ENCODE peak calls at places on chromosomes 6 and 20, in five cellular contexts. T is GM03348, M is astrocyte of the spinal cord, A is NCI-H510A treated with DMSO at 0.1 percent for 48 hours, W is psoas muscle. L is an unnamed sample.

GRCh38 chr6:30877419-30878262 is 6.7 kb upstream of the DDR1 start:
- DNase-seq in T (peak; percentile 90), M (peak; percentile 91), A (peak; percentile 86), W (peak; percentile 89), L (peak; percentile 84)

GRCh38 chr6:52925042-52925441 is 15.5 kb upstream of the GSTA3 start:
- DNase-seq in T (no peak), M (no peak), A (no peak), W (no peak), L (no peak)

GRCh38 chr20:16054917-16055316 is 518.3 kb downstream of the KIF16B start:
- DNase-seq in T (no peak), M (no peak), A (no peak), W (no peak), L (no peak)

GRCh38 chr6:75278474-75279077 is 6.0 kb downstream of the TMEM30A start:
- DNase-seq in T (no peak), M (no peak), A (no peak), W (no peak), L (no peak)

GRCh38 chr6:81465859-81466258 is 286.6 kb downstream of the TENT5A start:
- DNase-seq in T (no peak), M (peak; percentile 30), A (peak; percentile 4), W (no peak), L (no peak)

GRCh38 chr20:5596401-5597193 is 153.6 kb upstream of the SHLD1 start:
- DNase-seq in T (no peak), M (no peak), A (no peak), W (no peak), L (no peak)

GRCh38 chr20:25042531-25043498 is 15.1 kb downstream of the ACSS1 start:
- DNase-seq in T (no peak), M (no peak), A (peak; percentile 35), W (peak; percentile 60), L (no peak)

GRCh38 chr20:47854687-47855212 is 69.5 kb upstream of the SULF2 start:
- DNase-seq in T (peak; percentile 28), M (peak; percentile 40), A (no peak), W (no peak), L (no peak)

GRCh38 chr6:75602897-75603395 is 1.3 kb downstream of the SENP6 start:
- DNase-seq in T (no peak), M (peak; percentile 24), A (no peak), W (no peak), L (no peak)

GRCh38 chr6:72262254-72262653 is 359.6 kb upstream of the KCNQ5 start:
- DNase-seq in T (no peak), M (no peak), A (no peak), W (no peak), L (no peak)

GRCh38 chr6:91751496-91751895 is 1164.6 kb upstream of the MAP3K7 start:
- DNase-seq in T (no peak), M (no peak), A (no peak), W (no peak), L (no peak)

GRCh38 chr6:25220853-25221252 is 58.3 kb upstream of the CARMIL1 start:
- DNase-seq in T (no peak), M (no peak), A (no peak), W (no peak), L (no peak)

GRCh38 chr6:111057074-111057752 is 30.1 kb upstream of the SLC16A10 start:
- DNase-seq in T (peak; percentile 71), M (peak; percentile 47), A (peak; percentile 10), W (no peak), L (peak; percentile 40)

GRCh38 chr6:106519460-106520394 is 109.6 kb downstream of the RTN4IP1 start:
- DNase-seq in T (peak; percentile 88), M (peak; percentile 98), A (no peak), W (no peak), L (peak; percentile 98)

GRCh38 chr6:16438677-16439615 is 200.6 kb downstream of the GMPR start:
- DNase-seq in T (peak; percentile 80), M (peak; percentile 55), A (no peak), W (no peak), L (no peak)

GRCh38 chr6:127481628-127482027 is 22.4 kb upstream of the KIAA0408 start:
- DNase-seq in T (no peak), M (peak; percentile 75), A (no peak), W (no peak), L (no peak)

GRCh38 chr6:26394289-26394688 is 7.8 kb upstream of the BTN3A1 start:
- DNase-seq in T (peak; percentile 33), M (peak; percentile 79), A (no peak), W (no peak), L (peak; percentile 42)

GRCh38 chr20:17226410-17227198 is at the start of gene PCSK2:
- DNase-seq in T (peak; percentile 58), M (peak; percentile 19), A (peak; percentile 95), W (peak; percentile 24), L (peak; percentile 16)

GRCh38 chr6:169722362-169723199 is 1.7 kb downstream of the PHF10 start:
- DNase-seq in T (peak; percentile 67), M (peak; percentile 86), A (no peak), W (peak; percentile 33), L (peak; percentile 67)

GRCh38 chr6:43308990-43309477 is 408 bp upstream of the CRIP3 start:
- DNase-seq in T (no peak), M (no peak), A (no peak), W (no peak), L (no peak)

GRCh38 chr6:149093643-149094042 is 223.9 kb upstream of the TAB2 start:
- DNase-seq in T (peak; percentile 42), M (peak; percentile 79), A (no peak), W (no peak), L (peak; percentile 76)

GRCh38 chr20:51457281-51457932 is 85.1 kb downstream of the NFATC2 start:
- DNase-seq in T (peak; percentile 72), M (peak; percentile 92), A (no peak), W (peak; percentile 69), L (peak; percentile 65)

GRCh38 chr20:34074101-34074760 is 37.8 kb downstream of the EIF2S2 start:
- DNase-seq in T (peak; percentile 34), M (no peak), A (no peak), W (no peak), L (no peak)

GRCh38 chr6:73085362-73085975 is 139.8 kb downstream of the KHDC1L start:
- DNase-seq in T (peak; percentile 28), M (peak; percentile 25), A (no peak), W (no peak), L (peak; percentile 40)

GRCh38 chr6:165647041-165647440 is 16.0 kb downstream of the PDE10A start:
- DNase-seq in T (no peak), M (no peak), A (no peak), W (no peak), L (no peak)

GRCh38 chr6:165662671-165663282 is at the start of gene PDE10A:
- DNase-seq in T (peak; percentile 70), M (peak; percentile 35), A (no peak), W (peak; percentile 61), L (no peak)

GRCh38 chr20:3239026-3239866 is at the start of gene SLC4A11:
- DNase-seq in T (peak; percentile 93), M (peak; percentile 59), A (peak; percentile 83), W (peak; percentile 72), L (no peak)

GRCh38 chr20:17896247-17896723 is 72.3 kb downstream of the SNX5 start:
- DNase-seq in T (no peak), M (no peak), A (no peak), W (no peak), L (no peak)

GRCh38 chr6:137724018-137724403 is 143.0 kb upstream of the TNFAIP3 start:
- DNase-seq in T (no peak), M (no peak), A (no peak), W (no peak), L (no peak)

GRCh38 chr6:137949686-137950390 is 82.8 kb downstream of the TNFAIP3 start:
- DNase-seq in T (no peak), M (no peak), A (no peak), W (no peak), L (no peak)

GRCh38 chr6:53717571-53717970 is 52.0 kb upstream of the KLHL31 start:
- DNase-seq in T (no peak), M (no peak), A (no peak), W (no peak), L (no peak)

GRCh38 chr6:134379086-134379485 is 61.2 kb upstream of the SGK1 start:
- DNase-seq in T (no peak), M (no peak), A (peak; percentile 75), W (no peak), L (no peak)